ENCODE peak calls at places on chromosome 19, in ten cellular contexts. One of them, this sample, is unnamed.

GRCh38 chr19:55253842-55254624 is 4.8 kb downstream of the PPP6R1 start:
- DNase-seq in heart left ventricle: no peak
- DNase-seq in CD4-positive, CD25-positive, alpha-beta regulatory T cell: peak
- DNase-seq in activated B cell treated with CpG ODN at 0.5 μM for 24 hours: peak
- DNase-seq in G401: no peak
- DNase-seq in ACHN: no peak
- DNase-seq in AG09309: no peak
- DNase-seq in GM13976: peak
- DNase-seq in Caco-2: no peak
- DNase-seq in activated CD8-positive, alpha-beta memory T cell treated with anti-CD3 and anti-CD28 coated beads for 1 hour: peak
- DNase-seq in this sample: no peak

GRCh38 chr19:48750771-48751504 is 1.5 kb downstream of the FUT1 start:
- DNase-seq in heart left ventricle: no peak
- DNase-seq in CD4-positive, CD25-positive, alpha-beta regulatory T cell: no peak
- DNase-seq in activated B cell treated with CpG ODN at 0.5 μM for 24 hours: no peak
- DNase-seq in G401: no peak
- DNase-seq in ACHN: no peak
- DNase-seq in AG09309: no peak
- DNase-seq in GM13976: no peak
- DNase-seq in Caco-2: no peak
- DNase-seq in activated CD8-positive, alpha-beta memory T cell treated with anti-CD3 and anti-CD28 coated beads for 1 hour: no peak
- DNase-seq in this sample: no peak

GRCh38 chr19:5268801-5269200 is 71.8 kb downstream of the PTPRS start:
- DNase-seq in heart left ventricle: no peak
- DNase-seq in CD4-positive, CD25-positive, alpha-beta regulatory T cell: no peak
- DNase-seq in activated B cell treated with CpG ODN at 0.5 μM for 24 hours: no peak
- DNase-seq in G401: no peak
- DNase-seq in ACHN: no peak
- DNase-seq in AG09309: no peak
- DNase-seq in GM13976: no peak
- DNase-seq in Caco-2: no peak
- DNase-seq in activated CD8-positive, alpha-beta memory T cell treated with anti-CD3 and anti-CD28 coated beads for 1 hour: no peak
- DNase-seq in this sample: no peak

GRCh38 chr19:13401388-13401787 is 104.9 kb downstream of the CACNA1A start:
- DNase-seq in heart left ventricle: no peak
- DNase-seq in CD4-positive, CD25-positive, alpha-beta regulatory T cell: no peak
- DNase-seq in activated B cell treated with CpG ODN at 0.5 μM for 24 hours: no peak
- DNase-seq in G401: no peak
- DNase-seq in ACHN: peak
- DNase-seq in AG09309: no peak
- DNase-seq in GM13976: no peak
- DNase-seq in Caco-2: peak
- DNase-seq in activated CD8-positive, alpha-beta memory T cell treated with anti-CD3 and anti-CD28 coated beads for 1 hour: no peak
- DNase-seq in this sample: no peak

GRCh38 chr19:10007811-10008211 is 2.5 kb downstream of the COL5A3 start:
- DNase-seq in heart left ventricle: peak
- DNase-seq in CD4-positive, CD25-positive, alpha-beta regulatory T cell: no peak
- DNase-seq in activated B cell treated with CpG ODN at 0.5 μM for 24 hours: no peak
- DNase-seq in G401: no peak
- DNase-seq in ACHN: no peak
- DNase-seq in AG09309: no peak
- DNase-seq in GM13976: no peak
- DNase-seq in Caco-2: no peak
- DNase-seq in activated CD8-positive, alpha-beta memory T cell treated with anti-CD3 and anti-CD28 coated beads for 1 hour: no peak
- DNase-seq in this sample: no peak

GRCh38 chr19:18385675-18386542 is at the start of gene GDF15:
- DNase-seq in heart left ventricle: peak
- DNase-seq in CD4-positive, CD25-positive, alpha-beta regulatory T cell: no peak
- DNase-seq in activated B cell treated with CpG ODN at 0.5 μM for 24 hours: peak
- DNase-seq in G401: peak
- DNase-seq in ACHN: peak
- DNase-seq in AG09309: peak
- DNase-seq in GM13976: peak
- DNase-seq in Caco-2: peak
- DNase-seq in activated CD8-positive, alpha-beta memory T cell treated with anti-CD3 and anti-CD28 coated beads for 1 hour: no peak
- DNase-seq in this sample: peak

GRCh38 chr19:55062735-55063491 is at the start of gene RDH13:
- DNase-seq in heart left ventricle: peak
- DNase-seq in CD4-positive, CD25-positive, alpha-beta regulatory T cell: peak
- DNase-seq in activated B cell treated with CpG ODN at 0.5 μM for 24 hours: peak
- DNase-seq in G401: peak
- DNase-seq in ACHN: peak
- DNase-seq in AG09309: peak
- DNase-seq in GM13976: peak
- DNase-seq in Caco-2: peak
- DNase-seq in activated CD8-positive, alpha-beta memory T cell treated with anti-CD3 and anti-CD28 coated beads for 1 hour: peak
- DNase-seq in this sample: peak

GRCh38 chr19:16867211-16867610 is 21.6 kb upstream of the F2RL3 start:
- DNase-seq in heart left ventricle: no peak
- DNase-seq in CD4-positive, CD25-positive, alpha-beta regulatory T cell: no peak
- DNase-seq in activated B cell treated with CpG ODN at 0.5 μM for 24 hours: no peak
- DNase-seq in G401: no peak
- DNase-seq in ACHN: no peak
- DNase-seq in AG09309: no peak
- DNase-seq in GM13976: no peak
- DNase-seq in Caco-2: no peak
- DNase-seq in activated CD8-positive, alpha-beta memory T cell treated with anti-CD3 and anti-CD28 coated beads for 1 hour: no peak
- DNase-seq in this sample: no peak

GRCh38 chr19:46413262-46414031 is at the start of gene CCDC8:
- DNase-seq in heart left ventricle: peak
- DNase-seq in CD4-positive, CD25-positive, alpha-beta regulatory T cell: no peak
- DNase-seq in activated B cell treated with CpG ODN at 0.5 μM for 24 hours: no peak
- DNase-seq in G401: peak
- DNase-seq in ACHN: peak
- DNase-seq in AG09309: peak
- DNase-seq in GM13976: no peak
- DNase-seq in Caco-2: no peak
- DNase-seq in activated CD8-positive, alpha-beta memory T cell treated with anti-CD3 and anti-CD28 coated beads for 1 hour: no peak
- DNase-seq in this sample: no peak

GRCh38 chr19:13022859-13023636 is 27.8 kb downstream of the NFIX start:
- DNase-seq in heart left ventricle: peak
- DNase-seq in CD4-positive, CD25-positive, alpha-beta regulatory T cell: no peak
- DNase-seq in activated B cell treated with CpG ODN at 0.5 μM for 24 hours: no peak
- DNase-seq in G401: peak
- DNase-seq in ACHN: peak
- DNase-seq in AG09309: peak
- DNase-seq in GM13976: peak
- DNase-seq in Caco-2: no peak
- DNase-seq in activated CD8-positive, alpha-beta memory T cell treated with anti-CD3 and anti-CD28 coated beads for 1 hour: no peak
- DNase-seq in this sample: peak

GRCh38 chr19:8342684-8343482 is at the start of gene KANK3:
- DNase-seq in heart left ventricle: peak
- DNase-seq in CD4-positive, CD25-positive, alpha-beta regulatory T cell: peak
- DNase-seq in activated B cell treated with CpG ODN at 0.5 μM for 24 hours: peak
- DNase-seq in G401: peak
- DNase-seq in ACHN: peak
- DNase-seq in AG09309: peak
- DNase-seq in GM13976: peak
- DNase-seq in Caco-2: peak
- DNase-seq in activated CD8-positive, alpha-beta memory T cell treated with anti-CD3 and anti-CD28 coated beads for 1 hour: peak
- DNase-seq in this sample: peak

GRCh38 chr19:38417544-38418506 is 8.2 kb downstream of the RASGRP4 start:
- DNase-seq in heart left ventricle: peak
- DNase-seq in CD4-positive, CD25-positive, alpha-beta regulatory T cell: peak
- DNase-seq in activated B cell treated with CpG ODN at 0.5 μM for 24 hours: peak
- DNase-seq in G401: no peak
- DNase-seq in ACHN: peak
- DNase-seq in AG09309: no peak
- DNase-seq in GM13976: peak
- DNase-seq in Caco-2: peak
- DNase-seq in activated CD8-positive, alpha-beta memory T cell treated with anti-CD3 and anti-CD28 coated beads for 1 hour: no peak
- DNase-seq in this sample: peak

GRCh38 chr19:19170053-19170945 is at the start of gene MEF2B:
- DNase-seq in heart left ventricle: peak
- DNase-seq in CD4-positive, CD25-positive, alpha-beta regulatory T cell: peak
- DNase-seq in activated B cell treated with CpG ODN at 0.5 μM for 24 hours: peak
- DNase-seq in G401: peak
- DNase-seq in ACHN: peak
- DNase-seq in AG09309: no peak
- DNase-seq in GM13976: peak
- DNase-seq in Caco-2: peak
- DNase-seq in activated CD8-positive, alpha-beta memory T cell treated with anti-CD3 and anti-CD28 coated beads for 1 hour: peak
- DNase-seq in this sample: peak

GRCh38 chr19:47271949-47272348 is 2.7 kb upstream of the INAFM1 start:
- DNase-seq in heart left ventricle: no peak
- DNase-seq in CD4-positive, CD25-positive, alpha-beta regulatory T cell: no peak
- DNase-seq in activated B cell treated with CpG ODN at 0.5 μM for 24 hours: no peak
- DNase-seq in G401: no peak
- DNase-seq in ACHN: no peak
- DNase-seq in AG09309: no peak
- DNase-seq in GM13976: no peak
- DNase-seq in Caco-2: no peak
- DNase-seq in activated CD8-positive, alpha-beta memory T cell treated with anti-CD3 and anti-CD28 coated beads for 1 hour: no peak
- DNase-seq in this sample: no peak

GRCh38 chr19:36213793-36214387 is 575 bp downstream of the ZNF565 start:
- DNase-seq in heart left ventricle: no peak
- DNase-seq in CD4-positive, CD25-positive, alpha-beta regulatory T cell: no peak
- DNase-seq in activated B cell treated with CpG ODN at 0.5 μM for 24 hours: no peak
- DNase-seq in G401: no peak
- DNase-seq in ACHN: no peak
- DNase-seq in AG09309: peak
- DNase-seq in GM13976: no peak
- DNase-seq in Caco-2: no peak
- DNase-seq in activated CD8-positive, alpha-beta memory T cell treated with anti-CD3 and anti-CD28 coated beads for 1 hour: no peak
- DNase-seq in this sample: no peak

GRCh38 chr19:38718747-38719543 is 25.3 kb downstream of the CAPN12 start:
- DNase-seq in heart left ventricle: peak
- DNase-seq in CD4-positive, CD25-positive, alpha-beta regulatory T cell: no peak
- DNase-seq in activated B cell treated with CpG ODN at 0.5 μM for 24 hours: no peak
- DNase-seq in G401: peak
- DNase-seq in ACHN: no peak
- DNase-seq in AG09309: no peak
- DNase-seq in GM13976: no peak
- DNase-seq in Caco-2: no peak
- DNase-seq in activated CD8-positive, alpha-beta memory T cell treated with anti-CD3 and anti-CD28 coated beads for 1 hour: no peak
- DNase-seq in this sample: no peak

GRCh38 chr19:45901432-45901903 is 945 bp downstream of the MYPOP start:
- DNase-seq in heart left ventricle: peak
- DNase-seq in CD4-positive, CD25-positive, alpha-beta regulatory T cell: no peak
- DNase-seq in activated B cell treated with CpG ODN at 0.5 μM for 24 hours: peak
- DNase-seq in G401: no peak
- DNase-seq in ACHN: no peak
- DNase-seq in AG09309: no peak
- DNase-seq in GM13976: peak
- DNase-seq in Caco-2: peak
- DNase-seq in activated CD8-positive, alpha-beta memory T cell treated with anti-CD3 and anti-CD28 coated beads for 1 hour: no peak
- DNase-seq in this sample: no peak

GRCh38 chr19:407501-408440 is 1.2 kb downstream of the C2CD4C start:
- DNase-seq in heart left ventricle: no peak
- DNase-seq in CD4-positive, CD25-positive, alpha-beta regulatory T cell: no peak
- DNase-seq in activated B cell treated with CpG ODN at 0.5 μM for 24 hours: no peak
- DNase-seq in G401: no peak
- DNase-seq in ACHN: no peak
- DNase-seq in AG09309: no peak
- DNase-seq in GM13976: no peak
- DNase-seq in Caco-2: no peak
- DNase-seq in activated CD8-positive, alpha-beta memory T cell treated with anti-CD3 and anti-CD28 coated beads for 1 hour: no peak
- DNase-seq in this sample: no peak

GRCh38 chr19:55437410-55437809 is 5.7 kb downstream of the SHISA7 start:
- DNase-seq in heart left ventricle: no peak
- DNase-seq in CD4-positive, CD25-positive, alpha-beta regulatory T cell: no peak
- DNase-seq in activated B cell treated with CpG ODN at 0.5 μM for 24 hours: no peak
- DNase-seq in G401: peak
- DNase-seq in ACHN: peak
- DNase-seq in AG09309: no peak
- DNase-seq in GM13976: no peak
- DNase-seq in Caco-2: peak
- DNase-seq in activated CD8-positive, alpha-beta memory T cell treated with anti-CD3 and anti-CD28 coated beads for 1 hour: no peak
- DNase-seq in this sample: peak

GRCh38 chr19:461664-462551 is 1.1 kb upstream of the SHC2 start:
- DNase-seq in heart left ventricle: no peak
- DNase-seq in CD4-positive, CD25-positive, alpha-beta regulatory T cell: no peak
- DNase-seq in activated B cell treated with CpG ODN at 0.5 μM for 24 hours: no peak
- DNase-seq in G401: no peak
- DNase-seq in ACHN: no peak
- DNase-seq in AG09309: no peak
- DNase-seq in GM13976: no peak
- DNase-seq in Caco-2: peak
- DNase-seq in activated CD8-positive, alpha-beta memory T cell treated with anti-CD3 and anti-CD28 coated beads for 1 hour: no peak
- DNase-seq in this sample: no peak

GRCh38 chr19:19615086-19615485 is 3.4 kb downstream of the PBX4 start:
- DNase-seq in heart left ventricle: no peak
- DNase-seq in CD4-positive, CD25-positive, alpha-beta regulatory T cell: no peak
- DNase-seq in activated B cell treated with CpG ODN at 0.5 μM for 24 hours: no peak
- DNase-seq in G401: no peak
- DNase-seq in ACHN: peak
- DNase-seq in AG09309: no peak
- DNase-seq in GM13976: no peak
- DNase-seq in Caco-2: no peak
- DNase-seq in activated CD8-positive, alpha-beta memory T cell treated with anti-CD3 and anti-CD28 coated beads for 1 hour: no peak
- DNase-seq in this sample: no peak